ENCODE peak calls at places on chromosomes 16 and 17, in six cellular contexts. Q is RKO, W is WTC11, U is GM04504, G is nephron progenitor cell, N is hypothalamus. C is an unnamed sample.

GRCh38 chr16:27253526-27253930 is 15.0 kb downstream of the NSMCE1 start:
- DNase-seq in Q (peak), W (no peak), U (peak), G (no peak), N (no peak), C (no peak)

GRCh38 chr16:4511441-4512082 is 27.0 kb downstream of the CDIP1 start:
- DNase-seq in Q (peak), W (peak), U (no peak), G (peak), N (peak), C (peak)

GRCh38 chr17:17001874-17002520 is 30.1 kb upstream of the TNFRSF13B start:
- DNase-seq in Q (peak), W (peak), U (no peak), G (peak), N (peak), C (peak)

GRCh38 chr16:75086281-75086680 is 30.3 kb downstream of the LDHD start:
- DNase-seq in Q (no peak), W (no peak), U (no peak), G (no peak), N (no peak), C (no peak)

GRCh38 chr16:5605404-5605803 is 507.8 kb upstream of the EEF2KMT start:
- DNase-seq in Q (peak), W (no peak), U (no peak), G (no peak), N (no peak), C (no peak)

GRCh38 chr16:61165797-61166196 is 870.4 kb downstream of the CDH8 start:
- DNase-seq in Q (no peak), W (no peak), U (no peak), G (no peak), N (no peak), C (no peak)

GRCh38 chr16:5058476-5058875 is 7.3 kb downstream of the C16orf89 start:
- DNase-seq in Q (peak), W (peak), U (no peak), G (peak), N (no peak), C (no peak)

GRCh38 chr17:28849281-28849680 is 5.5 kb upstream of the ERAL1 start:
- DNase-seq in Q (peak), W (no peak), U (no peak), G (no peak), N (no peak), C (no peak)

GRCh38 chr17:16342979-16343378 is 10.3 kb downstream of the CENPV start:
- DNase-seq in Q (no peak), W (no peak), U (peak), G (no peak), N (no peak), C (no peak)

GRCh38 chr17:40344321-40345160 is 20.0 kb downstream of the GJD3 start:
- DNase-seq in Q (no peak), W (no peak), U (no peak), G (no peak), N (no peak), C (no peak)

GRCh38 chr17:34173221-34173620 is 81.9 kb upstream of the CCL2 start:
- DNase-seq in Q (no peak), W (no peak), U (peak), G (no peak), N (no peak), C (no peak)

GRCh38 chr17:42548070-42548837 is 4.5 kb upstream of the HSD17B1 start:
- DNase-seq in Q (no peak), W (peak), U (no peak), G (peak), N (no peak), C (peak)

GRCh38 chr16:69077251-69077650 is 28.2 kb upstream of the HAS3 start:
- DNase-seq in Q (peak), W (no peak), U (no peak), G (no peak), N (no peak), C (no peak)

GRCh38 chr16:71762186-71762585 is 37.7 kb upstream of the PHLPP2 start:
- DNase-seq in Q (no peak), W (no peak), U (peak), G (no peak), N (no peak), C (no peak)

GRCh38 chr16:819336-819735 is 18.8 kb upstream of the GNG13 start:
- DNase-seq in Q (no peak), W (no peak), U (no peak), G (no peak), N (no peak), C (no peak)

GRCh38 chr17:8073627-8074485 is 13.7 kb downstream of the ALOX12B start:
- DNase-seq in Q (peak), W (peak), U (no peak), G (peak), N (peak), C (peak)

GRCh38 chr16:23514381-23515152 is 4.3 kb upstream of the GGA2 start:
- DNase-seq in Q (no peak), W (no peak), U (no peak), G (no peak), N (no peak), C (no peak)

GRCh38 chr17:8189041-8189710 is 804 bp downstream of the BORCS6 start:
- DNase-seq in Q (peak), W (no peak), U (no peak), G (no peak), N (peak), C (no peak)

GRCh38 chr16:68079616-68080344 is 5.4 kb upstream of the NFATC3 start:
- DNase-seq in Q (no peak), W (no peak), U (no peak), G (peak), N (peak), C (peak)

GRCh38 chr17:18229771-18230170 is 4.3 kb downstream of the LLGL1 start:
- DNase-seq in Q (no peak), W (no peak), U (no peak), G (no peak), N (no peak), C (no peak)

GRCh38 chr17:70995997-70996396 is 826.7 kb downstream of the KCNJ2 start:
- DNase-seq in Q (no peak), W (no peak), U (no peak), G (no peak), N (no peak), C (no peak)

GRCh38 chr17:12898110-12898509 is 108.8 kb downstream of the ARHGAP44 start:
- DNase-seq in Q (no peak), W (no peak), U (no peak), G (no peak), N (no peak), C (no peak)

GRCh38 chr16:69706975-69707340 is 19.4 kb downstream of the NQO1 start:
- DNase-seq in Q (no peak), W (no peak), U (no peak), G (no peak), N (no peak), C (no peak)

GRCh38 chr17:49556183-49556943 is 19.3 kb upstream of the NXPH3 start:
- DNase-seq in Q (peak), W (peak), U (no peak), G (peak), N (peak), C (peak)

GRCh38 chr17:76497979-76498885 is 3.0 kb downstream of the RHBDF2 start:
- DNase-seq in Q (no peak), W (peak), U (peak), G (peak), N (peak), C (peak)